ENCODE peak calls at places on chromosomes 6 and 20, in six cellular contexts. One of them, this sample, is unnamed.

GRCh38 chr6:107708435-107708834 is 115.7 kb downstream of the SCML4 start:
- DNase-seq in HFF-Myc: no peak
- DNase-seq in head of caudate nucleus: no peak
- DNase-seq in stimulated activated CD4-positive, alpha-beta T cell treated with anti-CD3 and anti-CD28 coated beads, TNF-alpha, amount 100 ng/mL, for 1 hour: no peak
- DNase-seq in NCI-H226: no peak
- DNase-seq in NCI-H460: no peak
- DNase-seq in this sample: no peak

GRCh38 chr6:50820590-50821234 is 2.0 kb downstream of the TFAP2B start:
- DNase-seq in stimulated activated CD4-positive, alpha-beta T cell treated with anti-CD3 and anti-CD28 coated beads, TNF-alpha, amount 100 ng/mL, for 1 hour: no peak
- DNase-seq in NCI-H226: no peak
- DNase-seq in HFF-Myc: no peak
- DNase-seq in NCI-H460: no peak
- DNase-seq in head of caudate nucleus: no peak
- DNase-seq in this sample: no peak

GRCh38 chr20:36700438-36700837 is 45.5 kb downstream of the NDRG3 start:
- DNase-seq in HFF-Myc: no peak
- DNase-seq in stimulated activated CD4-positive, alpha-beta T cell treated with anti-CD3 and anti-CD28 coated beads, TNF-alpha, amount 100 ng/mL, for 1 hour: no peak
- DNase-seq in NCI-H460: no peak
- DNase-seq in NCI-H226: no peak
- DNase-seq in head of caudate nucleus: no peak
- DNase-seq in this sample: no peak

GRCh38 chr6:25868784-25869183 is 5.3 kb downstream of the SLC17A3 start:
- DNase-seq in NCI-H460: no peak
- DNase-seq in head of caudate nucleus: no peak
- DNase-seq in stimulated activated CD4-positive, alpha-beta T cell treated with anti-CD3 and anti-CD28 coated beads, TNF-alpha, amount 100 ng/mL, for 1 hour: no peak
- DNase-seq in HFF-Myc: no peak
- DNase-seq in NCI-H226: no peak
- DNase-seq in this sample: no peak

GRCh38 chr6:33419580-33420492 is at the start of gene SYNGAP1:
- DNase-seq in NCI-H460: no peak
- DNase-seq in stimulated activated CD4-positive, alpha-beta T cell treated with anti-CD3 and anti-CD28 coated beads, TNF-alpha, amount 100 ng/mL, for 1 hour: no peak
- DNase-seq in head of caudate nucleus: peak; percentile 82
- DNase-seq in HFF-Myc: no peak
- DNase-seq in NCI-H226: no peak
- DNase-seq in this sample: peak; percentile 49

GRCh38 chr6:54291146-54291545 is 17.1 kb upstream of the TINAG start:
- DNase-seq in stimulated activated CD4-positive, alpha-beta T cell treated with anti-CD3 and anti-CD28 coated beads, TNF-alpha, amount 100 ng/mL, for 1 hour: no peak
- DNase-seq in head of caudate nucleus: no peak
- DNase-seq in NCI-H226: peak; percentile 68
- DNase-seq in NCI-H460: no peak
- DNase-seq in HFF-Myc: peak; percentile 69
- DNase-seq in this sample: peak; percentile 46

GRCh38 chr6:150830409-150831165 is 34.9 kb upstream of the MTHFD1L start:
- DNase-seq in NCI-H460: no peak
- DNase-seq in head of caudate nucleus: no peak
- DNase-seq in NCI-H226: peak; percentile 45
- DNase-seq in stimulated activated CD4-positive, alpha-beta T cell treated with anti-CD3 and anti-CD28 coated beads, TNF-alpha, amount 100 ng/mL, for 1 hour: no peak
- DNase-seq in HFF-Myc: no peak
- DNase-seq in this sample: no peak

GRCh38 chr20:32507998-32508774 is 76.9 kb downstream of the NOL4L start:
- DNase-seq in NCI-H226: no peak
- DNase-seq in stimulated activated CD4-positive, alpha-beta T cell treated with anti-CD3 and anti-CD28 coated beads, TNF-alpha, amount 100 ng/mL, for 1 hour: no peak
- DNase-seq in HFF-Myc: no peak
- DNase-seq in NCI-H460: no peak
- DNase-seq in head of caudate nucleus: no peak
- DNase-seq in this sample: no peak

GRCh38 chr6:4666886-4667513 is 109.2 kb upstream of the CDYL start:
- DNase-seq in head of caudate nucleus: no peak
- DNase-seq in HFF-Myc: no peak
- DNase-seq in stimulated activated CD4-positive, alpha-beta T cell treated with anti-CD3 and anti-CD28 coated beads, TNF-alpha, amount 100 ng/mL, for 1 hour: no peak
- DNase-seq in NCI-H226: no peak
- DNase-seq in NCI-H460: no peak
- DNase-seq in this sample: no peak

GRCh38 chr6:4265740-4266139 is 130.4 kb upstream of the ECI2 start:
- DNase-seq in NCI-H460: no peak
- DNase-seq in HFF-Myc: no peak
- DNase-seq in stimulated activated CD4-positive, alpha-beta T cell treated with anti-CD3 and anti-CD28 coated beads, TNF-alpha, amount 100 ng/mL, for 1 hour: no peak
- DNase-seq in NCI-H226: no peak
- DNase-seq in head of caudate nucleus: no peak
- DNase-seq in this sample: no peak

GRCh38 chr6:22613695-22614094 is 44.3 kb downstream of the HDGFL1 start:
- DNase-seq in NCI-H460: no peak
- DNase-seq in NCI-H226: peak; percentile 79
- DNase-seq in stimulated activated CD4-positive, alpha-beta T cell treated with anti-CD3 and anti-CD28 coated beads, TNF-alpha, amount 100 ng/mL, for 1 hour: no peak
- DNase-seq in HFF-Myc: peak; percentile 20
- DNase-seq in head of caudate nucleus: no peak
- DNase-seq in this sample: peak; percentile 23

GRCh38 chr6:71279740-71280139 is 8.9 kb upstream of the OGFRL1 start:
- DNase-seq in head of caudate nucleus: no peak
- DNase-seq in stimulated activated CD4-positive, alpha-beta T cell treated with anti-CD3 and anti-CD28 coated beads, TNF-alpha, amount 100 ng/mL, for 1 hour: no peak
- DNase-seq in HFF-Myc: no peak
- DNase-seq in NCI-H460: no peak
- DNase-seq in NCI-H226: no peak
- DNase-seq in this sample: no peak

GRCh38 chr6:43798688-43799444 is 28.9 kb downstream of the VEGFA start:
- DNase-seq in HFF-Myc: no peak
- DNase-seq in NCI-H226: peak; percentile 33
- DNase-seq in head of caudate nucleus: no peak
- DNase-seq in stimulated activated CD4-positive, alpha-beta T cell treated with anti-CD3 and anti-CD28 coated beads, TNF-alpha, amount 100 ng/mL, for 1 hour: no peak
- DNase-seq in NCI-H460: peak; percentile 58
- DNase-seq in this sample: peak; percentile 96

GRCh38 chr6:2919886-2920285 is 16.8 kb upstream of the SERPINB9 start:
- DNase-seq in NCI-H460: no peak
- DNase-seq in HFF-Myc: no peak
- DNase-seq in head of caudate nucleus: no peak
- DNase-seq in stimulated activated CD4-positive, alpha-beta T cell treated with anti-CD3 and anti-CD28 coated beads, TNF-alpha, amount 100 ng/mL, for 1 hour: no peak
- DNase-seq in NCI-H226: no peak
- DNase-seq in this sample: no peak

GRCh38 chr20:38685853-38686473 is 38.3 kb upstream of the SLC32A1 start:
- DNase-seq in head of caudate nucleus: no peak
- DNase-seq in NCI-H226: peak; percentile 28
- DNase-seq in stimulated activated CD4-positive, alpha-beta T cell treated with anti-CD3 and anti-CD28 coated beads, TNF-alpha, amount 100 ng/mL, for 1 hour: no peak
- DNase-seq in NCI-H460: peak; percentile 48
- DNase-seq in HFF-Myc: no peak
- DNase-seq in this sample: peak; percentile 44

GRCh38 chr6:112216699-112217551 is 37.4 kb downstream of the LAMA4 start:
- DNase-seq in NCI-H226: peak; percentile 81
- DNase-seq in HFF-Myc: no peak
- DNase-seq in stimulated activated CD4-positive, alpha-beta T cell treated with anti-CD3 and anti-CD28 coated beads, TNF-alpha, amount 100 ng/mL, for 1 hour: no peak
- DNase-seq in NCI-H460: peak; percentile 22
- DNase-seq in head of caudate nucleus: no peak
- DNase-seq in this sample: peak; percentile 87

GRCh38 chr6:11535801-11536230 is 1.7 kb upstream of the TMEM170B start:
- DNase-seq in stimulated activated CD4-positive, alpha-beta T cell treated with anti-CD3 and anti-CD28 coated beads, TNF-alpha, amount 100 ng/mL, for 1 hour: no peak
- DNase-seq in NCI-H460: peak; percentile 27
- DNase-seq in NCI-H226: peak; percentile 63
- DNase-seq in head of caudate nucleus: no peak
- DNase-seq in HFF-Myc: peak; percentile 29
- DNase-seq in this sample: peak; percentile 56

GRCh38 chr6:26554669-26555504 is 16.7 kb downstream of the HMGN4 start:
- DNase-seq in NCI-H226: peak; percentile 50
- DNase-seq in NCI-H460: no peak
- DNase-seq in HFF-Myc: no peak
- DNase-seq in stimulated activated CD4-positive, alpha-beta T cell treated with anti-CD3 and anti-CD28 coated beads, TNF-alpha, amount 100 ng/mL, for 1 hour: no peak
- DNase-seq in head of caudate nucleus: peak; percentile 40
- DNase-seq in this sample: peak; percentile 72

GRCh38 chr20:62872184-62872862 is 10.7 kb upstream of the TCFL5 start:
- DNase-seq in NCI-H460: no peak
- DNase-seq in HFF-Myc: no peak
- DNase-seq in NCI-H226: no peak
- DNase-seq in stimulated activated CD4-positive, alpha-beta T cell treated with anti-CD3 and anti-CD28 coated beads, TNF-alpha, amount 100 ng/mL, for 1 hour: no peak
- DNase-seq in head of caudate nucleus: no peak
- DNase-seq in this sample: no peak

GRCh38 chr20:56433880-56434255 is 21.8 kb downstream of the CASS4 start:
- DNase-seq in NCI-H226: peak; percentile 74
- DNase-seq in HFF-Myc: peak; percentile 77
- DNase-seq in stimulated activated CD4-positive, alpha-beta T cell treated with anti-CD3 and anti-CD28 coated beads, TNF-alpha, amount 100 ng/mL, for 1 hour: no peak
- DNase-seq in head of caudate nucleus: no peak
- DNase-seq in NCI-H460: no peak
- DNase-seq in this sample: no peak